ENCODE peak calls at places on chromosomes 3 and 15, in five cellular contexts. M is HCT116, Y is GM12878, D is K562, T is HepG2. R is an unnamed sample.

GRCh38 chr15:89469331-89470107 is 26.9 kb downstream of the RHCG start:
- DNase-seq in M (no peak), Y (no peak), D (no peak), T (no peak), R (no peak)

GRCh38 chr3:98788651-98789050 is 25.5 kb downstream of the ST3GAL6 start:
- DNase-seq in M (no peak), Y (no peak), D (peak; percentile 6), T (no peak), R (no peak)

GRCh38 chr15:66961407-66961884 is 104.0 kb upstream of the SMAD3 start:
- DNase-seq in M (no peak), Y (no peak), D (no peak), T (no peak), R (no peak)

GRCh38 chr15:68232937-68233336 is 3.4 kb upstream of the CLN6 start:
- DNase-seq in M (no peak), Y (no peak), D (no peak), T (no peak), R (no peak)

GRCh38 chr15:55868707-55869106 is 124.7 kb downstream of the NEDD4 start:
- DNase-seq in M (no peak), Y (no peak), D (no peak), T (peak; percentile 18), R (no peak)

GRCh38 chr15:80798911-80799310 is 19.7 kb downstream of the CEMIP start:
- DNase-seq in M (no peak), Y (no peak), D (no peak), T (no peak), R (no peak)

GRCh38 chr3:175336406-175337133 is 477.4 kb downstream of the NAALADL2 start:
- DNase-seq in M (no peak), Y (no peak), D (no peak), T (no peak), R (no peak)

GRCh38 chr15:35818846-35819245 is 272.9 kb upstream of the DPH6 start:
- DNase-seq in M (no peak), Y (no peak), D (no peak), T (no peak), R (no peak)

GRCh38 chr3:52452570-52453221 is 1.1 kb downstream of the TNNC1 start:
- DNase-seq in M (no peak), Y (no peak), D (no peak), T (peak; percentile 32), R (no peak)

GRCh38 chr15:47934342-47934741 is 186.4 kb upstream of the SLC24A5 start:
- DNase-seq in M (no peak), Y (no peak), D (no peak), T (no peak), R (no peak)

GRCh38 chr3:52280046-52280445 is 1.6 kb upstream of the WDR82 start:
- DNase-seq in M (no peak), Y (no peak), D (no peak), T (no peak), R (no peak)

GRCh38 chr3:172078244-172078643 is 38.9 kb downstream of the FNDC3B start:
- DNase-seq in M (no peak), Y (no peak), D (no peak), T (peak; percentile 40), R (no peak)

GRCh38 chr3:56019490-56019889 is 448.8 kb downstream of the ERC2 start:
- DNase-seq in M (no peak), Y (no peak), D (no peak), T (no peak), R (no peak)

GRCh38 chr3:31620656-31621055 is 87.9 kb downstream of the STT3B start:
- DNase-seq in M (no peak), Y (no peak), D (no peak), T (no peak), R (no peak)

GRCh38 chr3:121651684-121652083 is 9.0 kb downstream of the HCLS1 start:
- DNase-seq in M (no peak), Y (no peak), D (no peak), T (peak; percentile 15), R (no peak)

GRCh38 chr15:87863152-87863551 is 393.4 kb downstream of the NTRK3 start:
- DNase-seq in M (no peak), Y (no peak), D (no peak), T (no peak), R (no peak)

GRCh38 chr3:76986876-76987513 is 52.9 kb upstream of the ROBO2 start:
- DNase-seq in M (no peak), Y (no peak), D (no peak), T (no peak), R (no peak)

GRCh38 chr15:42584031-42584765 is 8.8 kb downstream of the STARD9 start:
- DNase-seq in M (no peak), Y (no peak), D (peak; percentile 71), T (peak; percentile 32), R (no peak)

GRCh38 chr15:99443768-99444446 is 121.9 kb upstream of the MEF2A start:
- DNase-seq in M (no peak), Y (no peak), D (no peak), T (no peak), R (no peak)

GRCh38 chr15:29681486-29681845 is 140.8 kb downstream of the TJP1 start:
- DNase-seq in M (no peak), Y (no peak), D (no peak), T (no peak), R (no peak)

GRCh38 chr3:63724987-63725386 is 72.5 kb downstream of the SNTN start:
- DNase-seq in M (no peak), Y (no peak), D (peak; percentile 7), T (no peak), R (no peak)

GRCh38 chr15:75718326-75718725 is 5.7 kb upstream of the CSPG4 start:
- DNase-seq in M (no peak), Y (no peak), D (no peak), T (no peak), R (no peak)

GRCh38 chr3:119681279-119681678 is 4.1 kb upstream of the COX17 start:
- DNase-seq in M (peak; percentile 24), Y (no peak), D (no peak), T (peak; percentile 15), R (peak; percentile 68)

GRCh38 chr15:81166949-81167816 is 29.5 kb upstream of the IL16 start:
- DNase-seq in M (no peak), Y (no peak), D (peak; percentile 65), T (no peak), R (no peak)

GRCh38 chr3:53225651-53226050 is 30.2 kb downstream of the TKT start:
- DNase-seq in M (no peak), Y (no peak), D (no peak), T (no peak), R (no peak)

GRCh38 chr15:48516125-48516524 is 129.4 kb downstream of the FBN1 start:
- DNase-seq in M (no peak), Y (no peak), D (no peak), T (no peak), R (no peak)

GRCh38 chr15:39202641-39203040 is 378.2 kb upstream of the THBS1 start:
- DNase-seq in M (no peak), Y (no peak), D (no peak), T (peak; percentile 21), R (no peak)

GRCh38 chr15:38868326-38869114 is 303.9 kb upstream of the RASGRP1 start:
- DNase-seq in M (peak; percentile 3), Y (no peak), D (no peak), T (peak; percentile 11), R (peak; percentile 85)

GRCh38 chr3:193825617-193826016 is 232.6 kb downstream of the OPA1 start:
- DNase-seq in M (no peak), Y (no peak), D (no peak), T (no peak), R (no peak)

GRCh38 chr3:193827831-193828230 is 234.8 kb downstream of the OPA1 start:
- DNase-seq in M (no peak), Y (no peak), D (no peak), T (no peak), R (no peak)

GRCh38 chr3:193827039-193827669 is 234.1 kb downstream of the OPA1 start:
- DNase-seq in M (no peak), Y (no peak), D (no peak), T (no peak), R (no peak)

GRCh38 chr3:193824365-193824764 is 231.4 kb downstream of the OPA1 start:
- DNase-seq in M (no peak), Y (no peak), D (no peak), T (no peak), R (peak; percentile 99)

DNA sequence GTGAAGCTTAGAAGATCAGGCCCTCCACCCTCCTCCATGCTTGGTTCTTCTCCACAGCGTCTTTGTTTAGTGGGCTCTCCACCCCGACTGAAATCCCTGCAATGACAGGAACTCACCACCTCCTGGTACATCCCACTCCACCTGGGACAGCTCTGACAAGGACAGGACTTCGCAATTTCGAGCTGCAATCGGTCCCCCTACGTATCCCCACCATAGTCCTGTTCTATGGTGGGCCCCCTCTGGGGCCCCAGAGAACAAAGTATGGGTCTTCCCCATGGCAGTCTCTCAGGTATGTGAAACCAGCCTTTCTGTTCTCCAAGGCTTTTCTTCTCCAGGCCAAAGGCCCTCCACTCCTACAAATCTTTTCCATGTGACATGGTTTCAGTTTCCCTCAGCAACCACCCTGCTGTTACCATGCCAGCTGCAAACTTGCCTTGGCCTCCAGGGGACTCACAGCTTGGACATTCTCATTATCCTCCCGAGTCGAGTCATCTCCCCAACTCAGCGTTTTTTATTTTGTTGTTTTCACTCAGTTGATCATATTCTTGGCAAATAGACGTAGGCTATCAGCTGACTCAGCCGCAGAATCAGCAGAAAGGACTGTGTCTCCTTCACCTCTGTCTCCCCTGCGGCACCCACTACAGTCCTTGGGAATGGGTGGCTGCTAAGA is 233.3 kb downstream of the OPA1 start:
- DNase-seq in M (no peak), Y (no peak), D (no peak), T (no peak), R (no peak)
- TF ChIP-seq JUND in M (no peak), Y (no peak), D (no peak), T (no peak), R (no peak)

DNA sequence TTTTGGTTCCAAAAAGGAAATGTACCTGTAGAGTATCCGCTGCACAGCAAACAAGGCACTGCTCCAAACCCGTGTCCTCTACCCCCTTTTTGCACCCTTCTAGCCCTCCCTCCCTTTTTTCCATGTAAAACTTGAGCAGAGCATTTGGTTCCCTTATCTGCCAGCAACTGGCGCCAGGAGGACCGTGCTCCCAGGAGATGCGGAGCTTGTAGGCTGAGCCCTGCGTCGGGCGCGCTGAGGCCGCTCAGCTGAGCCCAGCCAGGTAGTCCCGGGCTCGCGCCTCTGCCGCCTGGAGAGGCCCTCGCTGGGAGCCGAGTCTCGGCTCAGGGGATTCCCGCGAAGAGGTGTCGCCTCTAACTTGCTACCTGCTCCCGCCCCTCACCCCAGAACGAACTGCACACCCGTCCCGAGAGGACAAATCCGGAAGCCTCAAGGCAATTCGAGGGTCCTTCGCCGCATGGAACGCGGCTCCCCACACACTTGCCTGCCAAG is 575 bp downstream of the TRPM7 start:
- DNase-seq in M (no peak), Y (peak; percentile 26), D (peak; percentile 41), T (peak; percentile 38), R (peak; percentile 51)
- TF ChIP-seq JUND in M (no peak), Y (no peak), D (no peak), T (no peak), R (no peak)

DNA sequence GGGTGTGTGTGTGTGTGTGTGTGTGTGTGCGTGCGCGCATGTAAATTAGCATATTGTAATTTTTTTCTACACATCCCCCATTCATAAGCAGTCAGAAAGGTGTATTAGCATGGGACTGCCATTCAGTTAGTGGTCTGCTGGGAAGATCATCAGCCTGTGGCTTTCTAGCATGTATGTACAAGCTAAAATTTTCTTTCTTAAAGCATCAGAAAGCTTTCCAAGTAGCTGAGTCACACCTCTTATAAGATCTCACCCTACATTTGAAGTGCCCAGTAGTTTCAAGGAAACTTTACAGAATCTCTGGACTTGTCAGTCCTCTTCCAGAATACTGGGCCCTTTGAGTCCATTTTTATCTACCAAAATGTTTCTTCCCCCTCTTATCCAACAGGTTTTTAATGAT is 411.4 kb upstream of the TPRG1 start:
- DNase-seq in M (no peak), Y (no peak), D (no peak), T (no peak), R (no peak)
- TF ChIP-seq JUND in M (no peak), Y (no peak), D (no peak), T (no peak), R (no peak)

GRCh38 chr3:16148783-16149182 is 25.7 kb upstream of the GALNT15 start:
- DNase-seq in M (no peak), Y (no peak), D (no peak), T (no peak), R (no peak)
- TF ChIP-seq JUND in M (no peak), Y (no peak), D (no peak), T (no peak), R (no peak)

R was measured in T47D.